ENCODE peak calls at places on chromosome X, in eight cellular contexts. U is tibial artery, W is tibial nerve, K is T-helper 2 cell, T is bronchial epithelial cell, C is HCEC 1CT, N is cardiac muscle cell, G is choroid plexus epithelial cell. Q is an unnamed sample.

GRCh38 chrX:119574394-119575266 is at the start of gene UBE2A:
- DNase-seq in U (peak; percentile 90), C (peak; percentile 84), K (peak; percentile 72), T (peak; percentile 65), G (peak; percentile 95), N (peak; percentile 92), W (peak; percentile 79), Q (peak; percentile 90)

GRCh38 chrX:96619588-96619987 is 65.1 kb upstream of the DIAPH2 start:
- DNase-seq in K (no peak), N (no peak), T (peak; percentile 5), C (peak; percentile 33), U (no peak), W (no peak), G (peak; percentile 38), Q (no peak)

GRCh38 chrX:39600222-39600621 is 497.5 kb downstream of the BCOR start:
- DNase-seq in C (no peak), N (no peak), K (no peak), U (no peak), T (no peak), W (no peak), G (no peak), Q (no peak)

GRCh38 chrX:123450217-123450616 is 266.1 kb downstream of the GRIA3 start:
- DNase-seq in U (no peak), G (peak; percentile 23), W (no peak), K (no peak), T (peak; percentile 15), N (peak; percentile 8), C (no peak), Q (no peak)

GRCh38 chrX:39260965-39261364 is 459.7 kb downstream of the MID1IP1 start:
- DNase-seq in C (peak; percentile 10), U (no peak), N (no peak), T (peak; percentile 74), G (peak; percentile 2), W (no peak), K (no peak), Q (no peak)

GRCh38 chrX:64843224-64843623 is 133.0 kb downstream of the ZC4H2 start:
- DNase-seq in C (no peak), K (no peak), N (no peak), G (no peak), T (no peak), U (no peak), W (no peak), Q (no peak)

GRCh38 chrX:54066841-54067240 is 22.6 kb upstream of the PHF8 start:
- DNase-seq in T (peak; percentile 33), K (no peak), W (no peak), U (no peak), N (no peak), G (peak; percentile 27), C (peak; percentile 11), Q (no peak)

GRCh38 chrX:13260598-13260997 is 59.3 kb downstream of the ATXN3L start:
- DNase-seq in W (no peak), C (no peak), G (no peak), T (no peak), K (no peak), N (no peak), U (no peak), Q (no peak)

GRCh38 chrX:1784773-1785172 is 169.9 kb downstream of the ASMT start:
- DNase-seq in G (no peak), K (no peak), N (no peak), U (no peak), C (no peak), T (no peak), W (no peak), Q (no peak)

GRCh38 chrX:49155900-49156837 is 6.4 kb upstream of the MAGIX start:
- DNase-seq in T (peak; percentile 79), G (peak; percentile 94), N (peak; percentile 89), K (peak; percentile 65), W (peak; percentile 79), C (peak; percentile 83), U (peak; percentile 92), Q (peak; percentile 92)

GRCh38 chrX:123481908-123482873 is 250.7 kb downstream of the THOC2 start:
- DNase-seq in N (peak; percentile 52), G (peak; percentile 15), U (no peak), C (no peak), T (peak; percentile 2), K (no peak), W (no peak), Q (no peak)

GRCh38 chrX:78555401-78555980 is 103.6 kb downstream of the RTL3 start:
- DNase-seq in C (peak; percentile 1), G (peak; percentile 13), T (no peak), K (no peak), U (no peak), N (no peak), W (no peak), Q (no peak)

GRCh38 chrX:49919617-49920016 is 2.8 kb upstream of the CLCN5 start:
- DNase-seq in N (peak; percentile 34), W (peak; percentile 13), T (peak; percentile 3), K (no peak), G (peak; percentile 85), C (peak; percentile 4), U (peak; percentile 39), Q (no peak)

GRCh38 chrX:23656684-23657083 is 10.6 kb upstream of the PRDX4 start:
- DNase-seq in N (no peak), G (peak; percentile 24), T (peak; percentile 33), K (no peak), W (no peak), C (no peak), U (no peak), Q (no peak)

GRCh38 chrX:53445977-53446376 is 11.8 kb upstream of the HSD17B10 start:
- DNase-seq in C (no peak), T (no peak), G (peak; percentile 61), K (no peak), U (no peak), W (no peak), N (peak; percentile 45), Q (no peak)

Q was measured in coronary artery.